ENCODE peak calls at places on chromosomes 5 and 9, in nine cellular contexts. One of them, this sample, is unnamed.
A peak's percentile ranks its signal among the peaks of the same experiment; 100 is the strongest.

GRCh38 chr5:95818181-95819147 is 4.1 kb downstream of the GLRX start:
- DNase-seq in spleen: peak; percentile 84
- DNase-seq in substantia nigra: peak; percentile 24
- DNase-seq in AG04450: no peak
- DNase-seq in GM23248: no peak
- DNase-seq in fibroblast of lung: no peak
- DNase-seq in thoracic aorta: no peak
- DNase-seq in SJSA1: no peak
- DNase-seq in caudate nucleus: no peak
- DNase-seq in this sample: no peak

GRCh38 chr5:79759436-79759835 is 69.8 kb downstream of the CMYA5 start:
- DNase-seq in spleen: no peak
- DNase-seq in substantia nigra: no peak
- DNase-seq in AG04450: no peak
- DNase-seq in GM23248: peak; percentile 92
- DNase-seq in fibroblast of lung: peak; percentile 88
- DNase-seq in thoracic aorta: no peak
- DNase-seq in SJSA1: no peak
- DNase-seq in caudate nucleus: no peak
- DNase-seq in this sample: no peak

GRCh38 chr9:112751059-112751795 is 667 bp downstream of the SNX30 start:
- DNase-seq in spleen: no peak
- DNase-seq in substantia nigra: peak; percentile 67
- DNase-seq in AG04450: peak; percentile 56
- DNase-seq in GM23248: peak; percentile 77
- DNase-seq in fibroblast of lung: peak; percentile 89
- DNase-seq in thoracic aorta: no peak
- DNase-seq in SJSA1: peak; percentile 77
- DNase-seq in caudate nucleus: peak; percentile 54
- DNase-seq in this sample: peak; percentile 42

GRCh38 chr9:81776390-81776789 is 87.0 kb upstream of the TLE1 start:
- DNase-seq in spleen: no peak
- DNase-seq in substantia nigra: no peak
- DNase-seq in AG04450: no peak
- DNase-seq in GM23248: no peak
- DNase-seq in fibroblast of lung: no peak
- DNase-seq in thoracic aorta: no peak
- DNase-seq in SJSA1: no peak
- DNase-seq in caudate nucleus: no peak
- DNase-seq in this sample: no peak

GRCh38 chr9:8332871-8333270 is 533.3 kb upstream of the DMAC1 start:
- DNase-seq in spleen: no peak
- DNase-seq in substantia nigra: no peak
- DNase-seq in AG04450: no peak
- DNase-seq in GM23248: no peak
- DNase-seq in fibroblast of lung: no peak
- DNase-seq in thoracic aorta: no peak
- DNase-seq in SJSA1: no peak
- DNase-seq in caudate nucleus: no peak
- DNase-seq in this sample: no peak

GRCh38 chr5:157455057-157455456 is 5.0 kb upstream of the NIPAL4 start:
- DNase-seq in spleen: no peak
- DNase-seq in substantia nigra: no peak
- DNase-seq in AG04450: no peak
- DNase-seq in GM23248: no peak
- DNase-seq in fibroblast of lung: no peak
- DNase-seq in thoracic aorta: no peak
- DNase-seq in SJSA1: peak; percentile 38
- DNase-seq in caudate nucleus: no peak
- DNase-seq in this sample: no peak

GRCh38 chr5:146158255-146158654 is 24.2 kb downstream of the LARS1 start:
- DNase-seq in spleen: no peak
- DNase-seq in substantia nigra: no peak
- DNase-seq in AG04450: no peak
- DNase-seq in GM23248: no peak
- DNase-seq in fibroblast of lung: no peak
- DNase-seq in thoracic aorta: no peak
- DNase-seq in SJSA1: no peak
- DNase-seq in caudate nucleus: no peak
- DNase-seq in this sample: no peak

GRCh38 chr5:106435185-106435584 is 1235.6 kb downstream of the EFNA5 start:
- DNase-seq in spleen: no peak
- DNase-seq in substantia nigra: no peak
- DNase-seq in AG04450: no peak
- DNase-seq in GM23248: no peak
- DNase-seq in fibroblast of lung: no peak
- DNase-seq in thoracic aorta: no peak
- DNase-seq in SJSA1: no peak
- DNase-seq in caudate nucleus: no peak
- DNase-seq in this sample: no peak

GRCh38 chr5:174172104-174172965 is 126.8 kb downstream of the NSG2 start:
- DNase-seq in spleen: no peak
- DNase-seq in substantia nigra: no peak
- DNase-seq in AG04450: no peak
- DNase-seq in GM23248: no peak
- DNase-seq in fibroblast of lung: no peak
- DNase-seq in thoracic aorta: no peak
- DNase-seq in SJSA1: peak; percentile 29
- DNase-seq in caudate nucleus: peak; percentile 43
- DNase-seq in this sample: no peak

GRCh38 chr5:65730910-65731309 is 8.9 kb downstream of the NLN start:
- DNase-seq in spleen: no peak
- DNase-seq in substantia nigra: no peak
- DNase-seq in AG04450: no peak
- DNase-seq in GM23248: peak; percentile 16
- DNase-seq in fibroblast of lung: peak; percentile 16
- DNase-seq in thoracic aorta: no peak
- DNase-seq in SJSA1: no peak
- DNase-seq in caudate nucleus: no peak
- DNase-seq in this sample: no peak

GRCh38 chr5:55191165-55191564 is 18.2 kb upstream of the CDC20B start:
- DNase-seq in spleen: no peak
- DNase-seq in substantia nigra: no peak
- DNase-seq in AG04450: no peak
- DNase-seq in GM23248: peak; percentile 28
- DNase-seq in fibroblast of lung: no peak
- DNase-seq in thoracic aorta: no peak
- DNase-seq in SJSA1: no peak
- DNase-seq in caudate nucleus: no peak
- DNase-seq in this sample: no peak

GRCh38 chr5:141783599-141784296 is 94.5 kb downstream of the PCDH1 start:
- DNase-seq in spleen: no peak
- DNase-seq in substantia nigra: no peak
- DNase-seq in AG04450: no peak
- DNase-seq in GM23248: no peak
- DNase-seq in fibroblast of lung: peak; percentile 10
- DNase-seq in thoracic aorta: no peak
- DNase-seq in SJSA1: no peak
- DNase-seq in caudate nucleus: peak; percentile 40
- DNase-seq in this sample: no peak

GRCh38 chr5:163505049-163505474 is 357 bp upstream of the MAT2B start:
- DNase-seq in spleen: peak; percentile 70
- DNase-seq in substantia nigra: no peak
- DNase-seq in AG04450: no peak
- DNase-seq in GM23248: no peak
- DNase-seq in fibroblast of lung: no peak
- DNase-seq in thoracic aorta: no peak
- DNase-seq in SJSA1: no peak
- DNase-seq in caudate nucleus: no peak
- DNase-seq in this sample: peak; percentile 13

GRCh38 chr5:81195334-81195929 is 37.7 kb upstream of the CKMT2 start:
- DNase-seq in spleen: no peak
- DNase-seq in substantia nigra: no peak
- DNase-seq in AG04450: no peak
- DNase-seq in GM23248: peak; percentile 15
- DNase-seq in fibroblast of lung: no peak
- DNase-seq in thoracic aorta: no peak
- DNase-seq in SJSA1: no peak
- DNase-seq in caudate nucleus: no peak
- DNase-seq in this sample: no peak

GRCh38 chr9:14535161-14535930 is 157.9 kb downstream of the ZDHHC21 start:
- DNase-seq in spleen: no peak
- DNase-seq in substantia nigra: no peak
- DNase-seq in AG04450: no peak
- DNase-seq in GM23248: no peak
- DNase-seq in fibroblast of lung: no peak
- DNase-seq in thoracic aorta: no peak
- DNase-seq in SJSA1: no peak
- DNase-seq in caudate nucleus: no peak
- DNase-seq in this sample: peak; percentile 60

GRCh38 chr9:136662656-136663310 is at the start of gene EGFL7:
- DNase-seq in spleen: peak; percentile 90
- DNase-seq in substantia nigra: no peak
- DNase-seq in AG04450: no peak
- DNase-seq in GM23248: no peak
- DNase-seq in fibroblast of lung: no peak
- DNase-seq in thoracic aorta: no peak
- DNase-seq in SJSA1: no peak
- DNase-seq in caudate nucleus: no peak
- DNase-seq in this sample: peak; percentile 79

GRCh38 chr9:136660971-136661540 is 1.7 kb upstream of the EGFL7 start:
- DNase-seq in spleen: no peak
- DNase-seq in substantia nigra: no peak
- DNase-seq in AG04450: no peak
- DNase-seq in GM23248: no peak
- DNase-seq in fibroblast of lung: no peak
- DNase-seq in thoracic aorta: no peak
- DNase-seq in SJSA1: no peak
- DNase-seq in caudate nucleus: no peak
- DNase-seq in this sample: no peak

GRCh38 chr9:136661641-136662325 is 933 bp upstream of the EGFL7 start:
- DNase-seq in spleen: no peak
- DNase-seq in substantia nigra: no peak
- DNase-seq in AG04450: no peak
- DNase-seq in GM23248: no peak
- DNase-seq in fibroblast of lung: no peak
- DNase-seq in thoracic aorta: no peak
- DNase-seq in SJSA1: no peak
- DNase-seq in caudate nucleus: no peak
- DNase-seq in this sample: peak; percentile 18

GRCh38 chr9:136663311-136663679 is 579 bp downstream of the EGFL7 start:
- DNase-seq in spleen: no peak
- DNase-seq in substantia nigra: no peak
- DNase-seq in AG04450: no peak
- DNase-seq in GM23248: no peak
- DNase-seq in fibroblast of lung: no peak
- DNase-seq in thoracic aorta: no peak
- DNase-seq in SJSA1: no peak
- DNase-seq in caudate nucleus: no peak
- DNase-seq in this sample: no peak

GRCh38 chr9:136662326-136662655 is 425 bp upstream of the EGFL7 start:
- DNase-seq in spleen: no peak
- DNase-seq in substantia nigra: no peak
- DNase-seq in AG04450: no peak
- DNase-seq in GM23248: no peak
- DNase-seq in fibroblast of lung: no peak
- DNase-seq in thoracic aorta: no peak
- DNase-seq in SJSA1: no peak
- DNase-seq in caudate nucleus: no peak
- DNase-seq in this sample: no peak
- H3K27ac ChIP-seq in spleen: peak overlapping the region; percentile 66
- H3K27ac ChIP-seq in substantia nigra: no peak overlapping the region
- H3K27ac ChIP-seq in AG04450: no peak overlapping the region
- H3K27ac ChIP-seq in GM23248: no peak overlapping the region
- H3K27ac ChIP-seq in fibroblast of lung: no peak overlapping the region
- H3K27ac ChIP-seq in thoracic aorta: no peak overlapping the region
- H3K27ac ChIP-seq in SJSA1: no peak overlapping the region
- H3K27ac ChIP-seq in caudate nucleus: peak overlapping the region; percentile 58
- H3K27ac ChIP-seq in this sample: peak overlapping the region; percentile 96

DNA sequence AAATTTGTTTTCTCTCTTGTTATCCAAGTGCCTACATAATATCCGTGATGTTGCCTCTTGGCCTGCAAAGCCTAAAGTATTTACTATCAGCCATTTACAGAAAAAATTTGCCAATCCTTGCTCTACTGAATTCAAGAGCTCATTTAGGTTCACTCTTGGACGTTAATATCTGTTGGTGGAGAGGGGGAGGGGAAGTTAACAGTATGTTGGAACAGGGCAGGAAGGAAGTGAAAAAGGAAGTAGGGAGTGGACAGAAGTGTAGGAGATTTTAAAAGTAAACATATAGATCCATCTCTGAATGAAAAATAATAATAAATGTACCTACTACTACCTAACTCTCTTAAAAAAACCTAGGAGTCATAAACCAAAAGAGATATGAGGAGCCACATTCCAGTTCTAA is 32.8 kb downstream of the ZNF608 start:
- DNase-seq in spleen: no peak
- DNase-seq in substantia nigra: no peak
- DNase-seq in AG04450: no peak
- DNase-seq in GM23248: no peak
- DNase-seq in fibroblast of lung: no peak
- DNase-seq in thoracic aorta: no peak
- DNase-seq in SJSA1: no peak
- DNase-seq in caudate nucleus: no peak
- DNase-seq in this sample: no peak
- H3K27ac ChIP-seq in spleen: no peak overlapping the region
- H3K27ac ChIP-seq in substantia nigra: no peak overlapping the region
- H3K27ac ChIP-seq in AG04450: no peak overlapping the region
- H3K27ac ChIP-seq in GM23248: no peak overlapping the region
- H3K27ac ChIP-seq in fibroblast of lung: no peak overlapping the region
- H3K27ac ChIP-seq in thoracic aorta: no peak overlapping the region
- H3K27ac ChIP-seq in SJSA1: no peak overlapping the region
- H3K27ac ChIP-seq in caudate nucleus: no peak overlapping the region
- H3K27ac ChIP-seq in this sample: no peak overlapping the region

DNA sequence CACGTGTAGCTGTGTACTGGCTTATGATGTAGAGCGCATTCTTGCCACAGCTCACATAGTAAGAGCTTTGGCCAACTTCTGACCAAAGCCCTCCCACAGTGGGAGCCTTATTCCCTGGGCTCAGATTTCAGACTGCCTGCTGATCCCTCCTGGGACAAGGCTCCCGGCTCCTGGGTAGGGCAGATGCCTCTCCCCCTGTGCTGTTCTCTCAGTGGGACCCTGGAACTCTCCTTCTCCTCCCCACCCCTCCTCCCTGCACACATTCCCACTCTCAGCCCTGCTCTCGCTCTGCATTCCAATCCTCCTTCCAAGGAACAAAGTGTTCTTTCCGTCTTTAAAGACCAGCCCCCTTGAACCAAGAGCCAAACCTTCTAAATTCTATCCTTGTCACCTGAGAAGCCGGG is 17.5 kb downstream of the LCP2 start:
- DNase-seq in spleen: peak; percentile 73
- DNase-seq in substantia nigra: no peak
- DNase-seq in AG04450: no peak
- DNase-seq in GM23248: no peak
- DNase-seq in fibroblast of lung: no peak
- DNase-seq in thoracic aorta: no peak
- DNase-seq in SJSA1: no peak
- DNase-seq in caudate nucleus: no peak
- DNase-seq in this sample: no peak
- H3K27ac ChIP-seq in spleen: peak overlapping the region; percentile 88
- H3K27ac ChIP-seq in substantia nigra: no peak overlapping the region
- H3K27ac ChIP-seq in AG04450: no peak overlapping the region
- H3K27ac ChIP-seq in GM23248: no peak overlapping the region
- H3K27ac ChIP-seq in fibroblast of lung: no peak overlapping the region
- H3K27ac ChIP-seq in thoracic aorta: peak overlapping the region; percentile 67
- H3K27ac ChIP-seq in SJSA1: no peak overlapping the region
- H3K27ac ChIP-seq in caudate nucleus: no peak overlapping the region
- H3K27ac ChIP-seq in this sample: no peak overlapping the region

DNA sequence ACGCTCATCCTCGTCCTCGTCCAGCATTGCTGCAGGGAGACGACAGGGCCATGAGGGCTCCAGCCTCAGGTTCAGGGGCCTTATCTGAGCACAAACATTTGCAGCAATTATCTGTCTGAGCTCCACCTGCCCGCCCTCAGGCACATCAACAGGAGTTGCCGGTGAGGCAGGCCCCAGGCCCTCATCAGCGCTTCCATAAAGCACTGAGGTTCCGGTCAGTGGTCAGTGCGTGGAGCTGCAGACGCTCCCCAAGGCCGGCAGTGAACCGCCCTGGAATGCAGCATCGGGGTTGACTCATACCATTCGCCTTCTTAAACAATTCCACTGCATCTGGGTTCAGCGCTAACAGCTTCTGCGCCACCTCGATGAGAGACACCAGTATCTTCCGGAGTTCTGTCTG is 15.2 kb downstream of the UBAC1 start:
- DNase-seq in spleen: no peak
- DNase-seq in substantia nigra: no peak
- DNase-seq in AG04450: no peak
- DNase-seq in GM23248: no peak
- DNase-seq in fibroblast of lung: no peak
- DNase-seq in thoracic aorta: no peak
- DNase-seq in SJSA1: no peak
- DNase-seq in caudate nucleus: no peak
- DNase-seq in this sample: no peak
- H3K27ac ChIP-seq in spleen: no peak overlapping the region
- H3K27ac ChIP-seq in substantia nigra: no peak overlapping the region
- H3K27ac ChIP-seq in AG04450: no peak overlapping the region
- H3K27ac ChIP-seq in GM23248: no peak overlapping the region
- H3K27ac ChIP-seq in fibroblast of lung: no peak overlapping the region
- H3K27ac ChIP-seq in thoracic aorta: no peak overlapping the region
- H3K27ac ChIP-seq in SJSA1: no peak overlapping the region
- H3K27ac ChIP-seq in caudate nucleus: no peak overlapping the region
- H3K27ac ChIP-seq in this sample: no peak overlapping the region